ENCODE peak calls at places on chromosomes 12 and 14, in seven cellular contexts. G, K, X, I, C, O and Z are unnamed samples.

GRCh38 chr12:59040651-59041050 is 120.3 kb upstream of the LRIG3 start:
- DNase-seq in K (no peak), G (no peak), C (no peak), O (no peak), I (no peak), X (peak), Z (no peak)

GRCh38 chr12:53492188-53492587 is 7.1 kb downstream of the MAP3K12 start:
- DNase-seq in G (no peak), X (no peak), O (no peak), K (no peak), C (no peak), I (no peak), Z (no peak)

GRCh38 chr12:106445053-106445452 is 87.5 kb downstream of the POLR3B start:
- DNase-seq in C (no peak), O (no peak), I (no peak), K (no peak), G (no peak), X (no peak), Z (no peak)

GRCh38 chr12:42698213-42698612 is 108.7 kb upstream of the PRICKLE1 start:
- DNase-seq in I (no peak), K (no peak), C (no peak), O (no peak), X (peak), G (no peak), Z (no peak)

GRCh38 chr12:54028324-54029201 is at the start of gene HOXC6:
- DNase-seq in K (no peak), I (no peak), G (no peak), O (no peak), C (no peak), X (no peak), Z (peak)

GRCh38 chr12:79426121-79426520 is 264.6 kb downstream of the PAWR start:
- DNase-seq in K (no peak), C (no peak), X (no peak), O (no peak), G (no peak), I (no peak), Z (no peak)

GRCh38 chr12:112017041-112017440 is 3.8 kb downstream of the ERP29 start:
- DNase-seq in C (no peak), I (no peak), O (no peak), G (no peak), K (no peak), X (no peak), Z (no peak)

GRCh38 chr14:100004392-100004791 is 60.8 kb upstream of the EVL start:
- DNase-seq in I (no peak), K (no peak), X (no peak), C (no peak), G (no peak), O (no peak), Z (no peak)

GRCh38 chr12:15196678-15197267 is 24.4 kb downstream of the RERG start:
- DNase-seq in C (no peak), O (no peak), X (no peak), K (no peak), G (no peak), I (no peak), Z (no peak)

GRCh38 chr14:73612339-73613045 is at the start of gene ACOT6:
- DNase-seq in I (peak), G (peak), K (peak), O (peak), X (no peak), C (peak), Z (peak)